ENCODE peak calls at places on chromosomes 3 and 15, in nine cellular contexts. One of them, this sample, is unnamed.

GRCh38 chr3:190094201-190094718 is 26.4 kb downstream of the P3H2 start:
- DNase-seq in choroid plexus epithelial cell: peak; percentile 71
- DNase-seq in esophagus squamous epithelium: no peak
- DNase-seq in left ventricle myocardium inferior: no peak
- DNase-seq in CD8-positive, alpha-beta memory T cell: no peak
- DNase-seq in CD8-positive, alpha-beta T cell: no peak
- DNase-seq in tibial nerve: no peak
- DNase-seq in skeletal muscle cell: no peak
- DNase-seq in cardiac muscle cell: no peak
- DNase-seq in this sample: no peak

GRCh38 chr3:188929138-188929537 is 242.6 kb upstream of the TPRG1 start:
- DNase-seq in choroid plexus epithelial cell: peak; percentile 65
- DNase-seq in esophagus squamous epithelium: no peak
- DNase-seq in left ventricle myocardium inferior: no peak
- DNase-seq in CD8-positive, alpha-beta memory T cell: no peak
- DNase-seq in CD8-positive, alpha-beta T cell: no peak
- DNase-seq in tibial nerve: no peak
- DNase-seq in skeletal muscle cell: no peak
- DNase-seq in cardiac muscle cell: peak; percentile 36
- DNase-seq in this sample: no peak

GRCh38 chr15:92878593-92879053 is 21.5 kb upstream of the CHD2 start:
- DNase-seq in choroid plexus epithelial cell: no peak
- DNase-seq in esophagus squamous epithelium: no peak
- DNase-seq in left ventricle myocardium inferior: no peak
- DNase-seq in CD8-positive, alpha-beta memory T cell: no peak
- DNase-seq in CD8-positive, alpha-beta T cell: no peak
- DNase-seq in tibial nerve: no peak
- DNase-seq in skeletal muscle cell: no peak
- DNase-seq in cardiac muscle cell: peak; percentile 47
- DNase-seq in this sample: no peak

GRCh38 chr15:78751602-78751979 is 59.7 kb downstream of the ADAMTS7 start:
- DNase-seq in choroid plexus epithelial cell: no peak
- DNase-seq in esophagus squamous epithelium: no peak
- DNase-seq in left ventricle myocardium inferior: no peak
- DNase-seq in CD8-positive, alpha-beta memory T cell: no peak
- DNase-seq in CD8-positive, alpha-beta T cell: no peak
- DNase-seq in tibial nerve: no peak
- DNase-seq in skeletal muscle cell: no peak
- DNase-seq in cardiac muscle cell: no peak
- DNase-seq in this sample: no peak

GRCh38 chr3:195757827-195758226 is 37.0 kb downstream of the MUC20 start:
- DNase-seq in choroid plexus epithelial cell: no peak
- DNase-seq in esophagus squamous epithelium: no peak
- DNase-seq in left ventricle myocardium inferior: no peak
- DNase-seq in CD8-positive, alpha-beta memory T cell: no peak
- DNase-seq in CD8-positive, alpha-beta T cell: no peak
- DNase-seq in tibial nerve: no peak
- DNase-seq in skeletal muscle cell: no peak
- DNase-seq in cardiac muscle cell: no peak
- DNase-seq in this sample: no peak

GRCh38 chr3:45618081-45618509 is 23.5 kb downstream of the LIMD1 start:
- DNase-seq in choroid plexus epithelial cell: peak; percentile 95
- DNase-seq in esophagus squamous epithelium: no peak
- DNase-seq in left ventricle myocardium inferior: no peak
- DNase-seq in CD8-positive, alpha-beta memory T cell: no peak
- DNase-seq in CD8-positive, alpha-beta T cell: no peak
- DNase-seq in tibial nerve: no peak
- DNase-seq in skeletal muscle cell: no peak
- DNase-seq in cardiac muscle cell: no peak
- DNase-seq in this sample: no peak

GRCh38 chr3:194031867-194032635 is 103.9 kb upstream of the HES1 start:
- DNase-seq in choroid plexus epithelial cell: no peak
- DNase-seq in esophagus squamous epithelium: no peak
- DNase-seq in left ventricle myocardium inferior: no peak
- DNase-seq in CD8-positive, alpha-beta memory T cell: no peak
- DNase-seq in CD8-positive, alpha-beta T cell: no peak
- DNase-seq in tibial nerve: no peak
- DNase-seq in skeletal muscle cell: no peak
- DNase-seq in cardiac muscle cell: no peak
- DNase-seq in this sample: no peak

GRCh38 chr3:109143646-109144045 is 7.1 kb downstream of the C3orf85 start:
- DNase-seq in choroid plexus epithelial cell: no peak
- DNase-seq in esophagus squamous epithelium: no peak
- DNase-seq in left ventricle myocardium inferior: no peak
- DNase-seq in CD8-positive, alpha-beta memory T cell: no peak
- DNase-seq in CD8-positive, alpha-beta T cell: no peak
- DNase-seq in tibial nerve: no peak
- DNase-seq in skeletal muscle cell: no peak
- DNase-seq in cardiac muscle cell: no peak
- DNase-seq in this sample: no peak

GRCh38 chr3:128012050-128012449 is 40.2 kb upstream of the SEC61A1 start:
- DNase-seq in choroid plexus epithelial cell: no peak
- DNase-seq in esophagus squamous epithelium: no peak
- DNase-seq in left ventricle myocardium inferior: no peak
- DNase-seq in CD8-positive, alpha-beta memory T cell: no peak
- DNase-seq in CD8-positive, alpha-beta T cell: no peak
- DNase-seq in tibial nerve: no peak
- DNase-seq in skeletal muscle cell: no peak
- DNase-seq in cardiac muscle cell: no peak
- DNase-seq in this sample: no peak

GRCh38 chr3:86965180-86965579 is 25.8 kb downstream of the VGLL3 start:
- DNase-seq in choroid plexus epithelial cell: no peak
- DNase-seq in esophagus squamous epithelium: no peak
- DNase-seq in left ventricle myocardium inferior: no peak
- DNase-seq in CD8-positive, alpha-beta memory T cell: no peak
- DNase-seq in CD8-positive, alpha-beta T cell: no peak
- DNase-seq in tibial nerve: no peak
- DNase-seq in skeletal muscle cell: no peak
- DNase-seq in cardiac muscle cell: no peak
- DNase-seq in this sample: no peak

GRCh38 chr3:189361103-189361835 is 189.5 kb downstream of the TPRG1 start:
- DNase-seq in choroid plexus epithelial cell: no peak
- DNase-seq in esophagus squamous epithelium: no peak
- DNase-seq in left ventricle myocardium inferior: no peak
- DNase-seq in CD8-positive, alpha-beta memory T cell: no peak
- DNase-seq in CD8-positive, alpha-beta T cell: no peak
- DNase-seq in tibial nerve: no peak
- DNase-seq in skeletal muscle cell: peak; percentile 58
- DNase-seq in cardiac muscle cell: no peak
- DNase-seq in this sample: no peak

GRCh38 chr15:87792250-87793030 is 464.1 kb downstream of the NTRK3 start:
- DNase-seq in choroid plexus epithelial cell: peak; percentile 15
- DNase-seq in esophagus squamous epithelium: no peak
- DNase-seq in left ventricle myocardium inferior: no peak
- DNase-seq in CD8-positive, alpha-beta memory T cell: no peak
- DNase-seq in CD8-positive, alpha-beta T cell: no peak
- DNase-seq in tibial nerve: no peak
- DNase-seq in skeletal muscle cell: no peak
- DNase-seq in cardiac muscle cell: no peak
- DNase-seq in this sample: no peak

GRCh38 chr15:55897560-55898336 is 95.7 kb downstream of the NEDD4 start:
- DNase-seq in choroid plexus epithelial cell: peak; percentile 66
- DNase-seq in esophagus squamous epithelium: no peak
- DNase-seq in left ventricle myocardium inferior: peak; percentile 41
- DNase-seq in CD8-positive, alpha-beta memory T cell: no peak
- DNase-seq in CD8-positive, alpha-beta T cell: no peak
- DNase-seq in tibial nerve: peak; percentile 48
- DNase-seq in skeletal muscle cell: no peak
- DNase-seq in cardiac muscle cell: peak; percentile 67
- DNase-seq in this sample: no peak

GRCh38 chr3:32484437-32484836 is 18.2 kb downstream of the CMTM6 start:
- DNase-seq in choroid plexus epithelial cell: no peak
- DNase-seq in esophagus squamous epithelium: no peak
- DNase-seq in left ventricle myocardium inferior: no peak
- DNase-seq in CD8-positive, alpha-beta memory T cell: no peak
- DNase-seq in CD8-positive, alpha-beta T cell: no peak
- DNase-seq in tibial nerve: peak; percentile 37
- DNase-seq in skeletal muscle cell: no peak
- DNase-seq in cardiac muscle cell: no peak
- DNase-seq in this sample: no peak
- H3K4me3 ChIP-seq in choroid plexus epithelial cell: no peak overlapping the region
- H3K4me3 ChIP-seq in esophagus squamous epithelium: no peak overlapping the region
- H3K4me3 ChIP-seq in left ventricle myocardium inferior: no peak overlapping the region
- H3K4me3 ChIP-seq in CD8-positive, alpha-beta memory T cell: no peak overlapping the region
- H3K4me3 ChIP-seq in CD8-positive, alpha-beta T cell: no peak overlapping the region
- H3K4me3 ChIP-seq in tibial nerve: no peak overlapping the region
- H3K4me3 ChIP-seq in skeletal muscle cell: no peak overlapping the region
- H3K4me3 ChIP-seq in cardiac muscle cell: no peak overlapping the region
- H3K4me3 ChIP-seq in this sample: no peak overlapping the region

GRCh38 chr15:62165793-62166380 is 802 bp upstream of the C2CD4B start:
- DNase-seq in choroid plexus epithelial cell: peak; percentile 50
- DNase-seq in esophagus squamous epithelium: no peak
- DNase-seq in left ventricle myocardium inferior: no peak
- DNase-seq in CD8-positive, alpha-beta memory T cell: no peak
- DNase-seq in CD8-positive, alpha-beta T cell: no peak
- DNase-seq in tibial nerve: no peak
- DNase-seq in skeletal muscle cell: peak; percentile 2
- DNase-seq in cardiac muscle cell: no peak
- DNase-seq in this sample: no peak

GRCh38 chr15:62163397-62163796 is 1.7 kb downstream of the C2CD4B start:
- DNase-seq in choroid plexus epithelial cell: no peak
- DNase-seq in esophagus squamous epithelium: no peak
- DNase-seq in left ventricle myocardium inferior: no peak
- DNase-seq in CD8-positive, alpha-beta memory T cell: no peak
- DNase-seq in CD8-positive, alpha-beta T cell: no peak
- DNase-seq in tibial nerve: no peak
- DNase-seq in skeletal muscle cell: no peak
- DNase-seq in cardiac muscle cell: no peak
- DNase-seq in this sample: no peak

GRCh38 chr15:62165029-62165792 is at the start of gene C2CD4B:
- DNase-seq in choroid plexus epithelial cell: no peak
- DNase-seq in esophagus squamous epithelium: no peak
- DNase-seq in left ventricle myocardium inferior: peak; percentile 68
- DNase-seq in CD8-positive, alpha-beta memory T cell: peak; percentile 15
- DNase-seq in CD8-positive, alpha-beta T cell: no peak
- DNase-seq in tibial nerve: no peak
- DNase-seq in skeletal muscle cell: no peak
- DNase-seq in cardiac muscle cell: peak; percentile 36
- DNase-seq in this sample: no peak

GRCh38 chr15:62164500-62165028 is 521 bp downstream of the C2CD4B start:
- DNase-seq in choroid plexus epithelial cell: no peak
- DNase-seq in esophagus squamous epithelium: no peak
- DNase-seq in left ventricle myocardium inferior: peak; percentile 14
- DNase-seq in CD8-positive, alpha-beta memory T cell: no peak
- DNase-seq in CD8-positive, alpha-beta T cell: no peak
- DNase-seq in tibial nerve: no peak
- DNase-seq in skeletal muscle cell: no peak
- DNase-seq in cardiac muscle cell: peak; percentile 33
- DNase-seq in this sample: no peak

DNA sequence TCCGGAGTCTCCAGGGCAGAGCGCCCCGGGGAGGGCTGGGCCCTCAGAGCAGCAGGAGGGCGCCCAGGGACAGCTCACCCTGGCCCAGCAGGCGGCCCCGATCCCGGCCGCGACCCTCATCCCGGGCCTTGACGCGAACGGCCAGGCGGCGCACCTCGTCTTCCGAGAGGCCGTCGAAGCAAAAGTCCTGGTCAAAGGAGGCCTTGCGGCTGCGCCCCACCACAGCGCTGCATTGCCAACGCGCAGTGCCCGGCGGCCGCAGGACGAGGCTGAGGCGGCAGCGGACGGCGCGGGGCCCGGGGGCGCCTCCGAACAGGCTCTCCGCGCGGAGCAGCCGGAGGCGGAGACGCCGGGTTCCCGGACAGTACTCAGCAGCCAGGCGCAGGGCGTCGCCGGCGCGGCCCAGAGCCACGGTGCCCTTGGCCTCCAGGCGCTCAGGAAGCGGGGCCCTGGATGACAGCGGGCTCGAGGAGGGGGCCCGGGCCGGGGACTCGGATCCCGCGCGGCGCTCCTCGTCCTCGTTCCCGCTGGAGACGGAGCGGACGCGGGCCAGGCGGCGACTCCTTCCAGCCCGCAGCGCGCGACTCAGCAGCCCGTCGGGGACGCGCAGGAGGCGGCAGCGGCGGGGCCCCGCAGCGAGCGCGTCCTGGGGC is 1.1 kb downstream of the C2CD4B start:
- DNase-seq in choroid plexus epithelial cell: no peak
- DNase-seq in esophagus squamous epithelium: no peak
- DNase-seq in left ventricle myocardium inferior: peak; percentile 16
- DNase-seq in CD8-positive, alpha-beta memory T cell: no peak
- DNase-seq in CD8-positive, alpha-beta T cell: no peak
- DNase-seq in tibial nerve: no peak
- DNase-seq in skeletal muscle cell: no peak
- DNase-seq in cardiac muscle cell: peak; percentile 26
- DNase-seq in this sample: no peak
- H3K4me3 ChIP-seq in choroid plexus epithelial cell: peak overlapping the region; percentile 23
- H3K4me3 ChIP-seq in esophagus squamous epithelium: peak overlapping the region; percentile 52
- H3K4me3 ChIP-seq in left ventricle myocardium inferior: peak overlapping the region; percentile 70
- H3K4me3 ChIP-seq in CD8-positive, alpha-beta memory T cell: no peak overlapping the region
- H3K4me3 ChIP-seq in CD8-positive, alpha-beta T cell: no peak overlapping the region
- H3K4me3 ChIP-seq in tibial nerve: peak overlapping the region; percentile 26
- H3K4me3 ChIP-seq in skeletal muscle cell: peak overlapping the region; percentile 29
- H3K4me3 ChIP-seq in cardiac muscle cell: peak overlapping the region; percentile 23
- H3K4me3 ChIP-seq in this sample: peak overlapping the region; percentile 39

GRCh38 chr3:167732313-167733065 is 2.2 kb downstream of the PDCD10 start:
- DNase-seq in choroid plexus epithelial cell: no peak
- DNase-seq in esophagus squamous epithelium: no peak
- DNase-seq in left ventricle myocardium inferior: no peak
- DNase-seq in CD8-positive, alpha-beta memory T cell: no peak
- DNase-seq in CD8-positive, alpha-beta T cell: no peak
- DNase-seq in tibial nerve: no peak
- DNase-seq in skeletal muscle cell: no peak
- DNase-seq in cardiac muscle cell: no peak
- DNase-seq in this sample: no peak
- H3K4me3 ChIP-seq in choroid plexus epithelial cell: no peak overlapping the region
- H3K4me3 ChIP-seq in esophagus squamous epithelium: no peak overlapping the region
- H3K4me3 ChIP-seq in left ventricle myocardium inferior: peak overlapping the region; percentile 96
- H3K4me3 ChIP-seq in CD8-positive, alpha-beta memory T cell: no peak overlapping the region
- H3K4me3 ChIP-seq in CD8-positive, alpha-beta T cell: no peak overlapping the region
- H3K4me3 ChIP-seq in tibial nerve: no peak overlapping the region
- H3K4me3 ChIP-seq in skeletal muscle cell: no peak overlapping the region
- H3K4me3 ChIP-seq in cardiac muscle cell: no peak overlapping the region
- H3K4me3 ChIP-seq in this sample: no peak overlapping the region

GRCh38 chr3:123411340-123412040 is 37.4 kb downstream of the ADCY5 start:
- DNase-seq in choroid plexus epithelial cell: no peak
- DNase-seq in esophagus squamous epithelium: no peak
- DNase-seq in left ventricle myocardium inferior: no peak
- DNase-seq in CD8-positive, alpha-beta memory T cell: no peak
- DNase-seq in CD8-positive, alpha-beta T cell: no peak
- DNase-seq in tibial nerve: no peak
- DNase-seq in skeletal muscle cell: no peak
- DNase-seq in cardiac muscle cell: no peak
- DNase-seq in this sample: no peak

GRCh38 chr3:123414958-123415792 is 33.7 kb downstream of the ADCY5 start:
- DNase-seq in choroid plexus epithelial cell: no peak
- DNase-seq in esophagus squamous epithelium: no peak
- DNase-seq in left ventricle myocardium inferior: no peak
- DNase-seq in CD8-positive, alpha-beta memory T cell: no peak
- DNase-seq in CD8-positive, alpha-beta T cell: no peak
- DNase-seq in tibial nerve: no peak
- DNase-seq in skeletal muscle cell: no peak
- DNase-seq in cardiac muscle cell: no peak
- DNase-seq in this sample: no peak

GRCh38 chr3:123412076-123412475 is 36.8 kb downstream of the ADCY5 start:
- DNase-seq in choroid plexus epithelial cell: no peak
- DNase-seq in esophagus squamous epithelium: no peak
- DNase-seq in left ventricle myocardium inferior: no peak
- DNase-seq in CD8-positive, alpha-beta memory T cell: no peak
- DNase-seq in CD8-positive, alpha-beta T cell: no peak
- DNase-seq in tibial nerve: no peak
- DNase-seq in skeletal muscle cell: no peak
- DNase-seq in cardiac muscle cell: no peak
- DNase-seq in this sample: no peak

GRCh38 chr3:123410149-123410515 is 38.8 kb downstream of the ADCY5 start:
- DNase-seq in choroid plexus epithelial cell: no peak
- DNase-seq in esophagus squamous epithelium: no peak
- DNase-seq in left ventricle myocardium inferior: no peak
- DNase-seq in CD8-positive, alpha-beta memory T cell: no peak
- DNase-seq in CD8-positive, alpha-beta T cell: no peak
- DNase-seq in tibial nerve: no peak
- DNase-seq in skeletal muscle cell: no peak
- DNase-seq in cardiac muscle cell: no peak
- DNase-seq in this sample: no peak

GRCh38 chr3:123412811-123413588 is 35.9 kb downstream of the ADCY5 start:
- DNase-seq in choroid plexus epithelial cell: no peak
- DNase-seq in esophagus squamous epithelium: no peak
- DNase-seq in left ventricle myocardium inferior: peak; percentile 66
- DNase-seq in CD8-positive, alpha-beta memory T cell: no peak
- DNase-seq in CD8-positive, alpha-beta T cell: no peak
- DNase-seq in tibial nerve: peak; percentile 24
- DNase-seq in skeletal muscle cell: no peak
- DNase-seq in cardiac muscle cell: no peak
- DNase-seq in this sample: no peak
- H3K4me3 ChIP-seq in choroid plexus epithelial cell: no peak overlapping the region
- H3K4me3 ChIP-seq in esophagus squamous epithelium: peak overlapping the region; percentile 23
- H3K4me3 ChIP-seq in left ventricle myocardium inferior: peak overlapping the region; percentile 49
- H3K4me3 ChIP-seq in CD8-positive, alpha-beta memory T cell: no peak overlapping the region
- H3K4me3 ChIP-seq in CD8-positive, alpha-beta T cell: no peak overlapping the region
- H3K4me3 ChIP-seq in tibial nerve: peak overlapping the region; percentile 23
- H3K4me3 ChIP-seq in skeletal muscle cell: no peak overlapping the region
- H3K4me3 ChIP-seq in cardiac muscle cell: no peak overlapping the region
- H3K4me3 ChIP-seq in this sample: no peak overlapping the region

This sample was measured in vagina.